ENCODE peak calls at places on chromosomes 12 and 14, in four cellular contexts. O, Z, Q and B are unnamed samples.

GRCh38 chr14:91872011-91872476 is 4.7 kb upstream of the TC2N start:
- DNase-seq in O (no peak), Z (no peak), Q (no peak), B (no peak)

GRCh38 chr14:87312138-87312537 is 680.8 kb downstream of the GALC start:
- DNase-seq in Z (no peak), O (no peak), Q (no peak), B (no peak)

GRCh38 chr12:76346798-76347420 is 1.3 kb downstream of the BBS10 start:
- DNase-seq in Z (no peak), Q (no peak), O (no peak), B (no peak)

GRCh38 chr12:111033281-111034147 is 113.1 kb upstream of the MYL2 start:
- DNase-seq in Z (peak; percentile 90), O (no peak), Q (no peak), B (no peak)

GRCh38 chr12:126617312-126617711 is 1552.1 kb downstream of the AACS start:
- DNase-seq in Z (peak; percentile 89), Q (no peak), O (no peak), B (no peak)

GRCh38 chr14:61280092-61280525 is 1.0 kb downstream of the TMEM30B start:
- DNase-seq in Z (peak; percentile 73), Q (no peak), O (no peak), B (peak; percentile 74)

GRCh38 chr12:75721790-75722189 is 210.4 kb upstream of the KRR1 start:
- DNase-seq in O (no peak), Q (no peak), Z (no peak), B (no peak)

GRCh38 chr12:68924546-68924945 is 8.4 kb downstream of the CPM start:
- DNase-seq in Q (no peak), Z (no peak), O (no peak), B (no peak)

GRCh38 chr12:24436667-24437066 is 487.2 kb upstream of the SOX5 start:
- DNase-seq in Q (no peak), Z (no peak), O (no peak), B (no peak)

GRCh38 chr12:1696800-1697199 is 5.9 kb downstream of the ADIPOR2 start:
- DNase-seq in Z (no peak), O (no peak), Q (no peak), B (no peak)

GRCh38 chr12:104680070-104680469 is 223.3 kb downstream of the CHST11 start:
- DNase-seq in Q (no peak), O (no peak), Z (peak; percentile 77), B (no peak)

GRCh38 chr12:4434721-4435425 is 10.7 kb downstream of the FGF6 start:
- DNase-seq in O (no peak), Z (peak; percentile 47), Q (no peak), B (no peak)

GRCh38 chr12:26028953-26029740 is 70.7 kb downstream of the RASSF8 start:
- DNase-seq in Z (peak; percentile 72), Q (peak; percentile 26), O (no peak), B (no peak)

GRCh38 chr12:54588110-54588831 is at the start of gene PPP1R1A:
- DNase-seq in Z (peak; percentile 91), O (peak; percentile 25), Q (no peak), B (no peak)

GRCh38 chr14:55578511-55578910 is 1.5 kb upstream of the KTN1 start:
- DNase-seq in Q (no peak), Z (no peak), O (no peak), B (no peak)

GRCh38 chr12:69007858-69008314 is 74.9 kb upstream of the CPM start:
- DNase-seq in Q (no peak), O (no peak), Z (no peak), B (no peak)

GRCh38 chr12:55703976-55704761 is 3.5 kb downstream of the ITGA7 start:
- DNase-seq in Z (no peak), O (peak; percentile 72), Q (no peak), B (no peak)

GRCh38 chr12:27619308-27619707 is 76.9 kb upstream of the REP15 start:
- DNase-seq in Z (no peak), Q (peak; percentile 8), O (no peak), B (no peak)

GRCh38 chr12:63802012-63802608 is 22.4 kb downstream of the RXYLT1 start:
- DNase-seq in Q (no peak), O (no peak), Z (no peak), B (no peak)

GRCh38 chr12:25352078-25352918 is 101.6 kb upstream of the KRAS start:
- DNase-seq in O (no peak), Z (no peak), Q (no peak), B (no peak)

GRCh38 chr12:107349008-107349747 is 255.8 kb upstream of the CRY1 start:
- DNase-seq in Z (peak; percentile 74), O (no peak), Q (peak; percentile 71), B (no peak)

GRCh38 chr14:101183376-101184103 is 280.0 kb upstream of the RTL1 start:
- DNase-seq in O (no peak), Q (no peak), Z (peak; percentile 95), B (peak; percentile 12)

GRCh38 chr12:84822541-84822940 is 90.1 kb downstream of the SLC6A15 start:
- DNase-seq in Q (peak; percentile 11), Z (no peak), O (no peak), B (no peak)

GRCh38 chr12:10364839-10365681 is 24.8 kb downstream of the KLRK1 start:
- DNase-seq in Q (peak; percentile 42), Z (peak; percentile 88), O (peak; percentile 35), B (peak; percentile 62)

GRCh38 chr12:28611115-28611435 is 420.8 kb downstream of the CCDC91 start:
- DNase-seq in O (no peak), Q (peak; percentile 69), Z (no peak), B (no peak)

DNA sequence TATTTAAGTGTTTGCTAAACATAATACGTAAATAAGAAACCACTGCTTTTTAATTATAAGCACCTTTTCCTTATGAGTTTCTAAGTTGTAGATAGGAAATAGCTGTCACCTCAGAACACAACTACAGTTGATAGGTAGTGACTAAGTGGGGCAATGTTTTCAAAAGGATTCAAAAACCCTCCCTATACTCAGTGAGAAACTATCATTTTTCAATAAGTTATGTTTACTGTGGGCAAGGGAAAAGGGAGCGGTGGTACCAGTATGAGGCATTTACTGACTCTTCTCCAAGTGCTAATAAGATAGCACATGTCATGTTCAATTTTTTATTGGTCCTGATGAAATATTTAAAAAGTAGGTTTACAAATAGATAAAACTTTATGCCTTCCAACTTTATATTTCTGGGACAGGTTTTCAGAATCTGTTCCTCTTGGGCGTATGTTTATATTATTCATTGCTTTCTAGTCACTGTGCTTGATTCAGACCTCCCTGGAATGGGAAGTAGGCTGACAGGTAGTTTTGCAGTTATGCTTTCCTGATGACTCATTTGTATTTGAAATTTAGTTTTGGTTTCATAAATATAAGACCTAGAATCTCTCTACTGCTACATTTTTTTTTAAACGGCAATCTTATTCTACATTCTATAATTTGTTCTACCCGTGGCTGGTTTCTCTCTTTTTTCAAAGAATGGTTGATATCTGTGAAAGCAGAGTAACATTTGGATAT is 153.1 kb downstream of the TMEM117 start:
- DNase-seq in Z (no peak), O (no peak), Q (no peak), B (no peak)
- TF ChIP-seq CTCF in Z (no peak), O (no peak), Q (no peak), B (no peak)

GRCh38 chr14:54564071-54564798 is 2.7 kb upstream of the SAMD4A start:
- DNase-seq in Q (no peak), O (no peak), Z (no peak), B (no peak)
- H3K27ac ChIP-seq in Q (peak overlapping the region; percentile 96), O (peak overlapping the region; percentile 99), Z (no peak overlapping the region), B (peak overlapping the region; percentile 98)

GRCh38 chr14:95196268-95196667 is 38.9 kb upstream of the DICER1 start:
- DNase-seq in Z (peak; percentile 42), Q (no peak), O (no peak), B (no peak)
- TF ChIP-seq CTCF in Z (peak; percentile 64), Q (peak; percentile 7), O (peak; percentile 42), B (no peak)

GRCh38 chr14:100142073-100143040 is 17.1 kb downstream of the DEGS2 start:
- DNase-seq in Q (no peak), Z (no peak), O (peak; percentile 23), B (peak; percentile 72)
- H3K27ac ChIP-seq in Q (no peak overlapping the region), Z (no peak overlapping the region), O (no peak overlapping the region), B (no peak overlapping the region)

DNA sequence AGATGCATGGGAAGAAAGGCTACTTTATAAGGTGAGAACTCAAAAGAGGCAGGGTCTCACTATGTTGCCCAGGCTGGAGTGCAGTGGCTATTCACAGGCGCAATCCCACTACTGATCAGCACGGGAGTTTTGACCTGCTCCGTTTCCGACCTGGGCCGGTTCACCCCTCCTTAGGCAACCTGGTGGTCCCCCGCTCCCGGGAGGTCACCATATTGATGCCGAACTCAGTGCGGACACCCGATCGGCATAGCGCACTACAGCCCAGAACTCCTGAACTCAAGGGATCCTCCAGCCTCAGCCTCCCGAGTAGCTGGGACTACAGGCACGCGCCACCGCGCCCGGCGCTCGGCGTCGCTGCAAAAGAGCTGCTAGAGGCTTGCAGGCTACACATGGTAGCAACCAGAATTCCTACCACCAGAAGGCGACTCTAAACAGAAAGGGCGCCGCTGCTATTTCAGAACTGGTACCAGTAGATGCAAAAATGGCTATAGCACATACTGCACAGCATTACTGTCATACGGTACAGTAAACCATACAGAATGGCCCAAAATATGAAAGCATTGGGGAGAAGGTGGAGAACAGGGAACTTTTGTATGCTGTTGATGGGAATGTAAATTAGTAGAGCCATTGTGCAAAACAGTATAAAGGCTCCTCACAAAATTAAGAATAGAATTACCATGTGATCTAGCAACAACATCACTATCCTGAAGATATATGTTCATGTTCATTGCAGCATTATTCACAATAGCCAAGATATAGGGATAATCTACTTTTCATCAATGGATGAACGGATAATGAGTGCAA is 1.2 kb upstream of the NEMF start:
- DNase-seq in Z (peak; percentile 92), Q (peak; percentile 48), O (peak; percentile 59), B (peak; percentile 59)
- TF ChIP-seq CTCF in Z (peak; percentile 87), Q (peak; percentile 83), O (peak; percentile 72), B (peak; percentile 72)